ENCODE peak calls at places on chromosomes 6 and 20, in ten cellular contexts. E is COR-L47; U is activated naive CD8-positive, alpha-beta T cell treated with anti-CD3 and anti-CD28 coated beads, Interleukin-2, amount 50 U/mL, for 24 hours; Q is NCI-H2081; X is AG08395; D is activated CD4-positive, CD25-positive, alpha-beta regulatory T cell; F is SK-N-MC; G is BJ; B is GM04504; P is GM13976. Y is an unnamed sample.

GRCh38 chr6:109460161-109460830 is 4.7 kb upstream of the MICAL1 start:
- DNase-seq in E (no peak), U (no peak), Q (no peak), X (no peak), D (no peak), F (no peak), G (no peak), B (no peak), P (no peak), Y (no peak)

GRCh38 chr20:17888044-17888443 is 80.5 kb downstream of the SNX5 start:
- DNase-seq in E (no peak), U (no peak), Q (no peak), X (no peak), D (no peak), F (no peak), G (no peak), B (no peak), P (no peak), Y (no peak)

GRCh38 chr6:36244641-36245280 is 25.1 kb upstream of the PNPLA1 start:
- DNase-seq in E (no peak), U (no peak), Q (no peak), X (no peak), D (no peak), F (no peak), G (no peak), B (no peak), P (no peak), Y (no peak)

GRCh38 chr20:3218307-3218988 is 9.2 kb downstream of the ITPA start:
- DNase-seq in E (peak; percentile 59), U (peak; percentile 87), Q (peak; percentile 18), X (peak; percentile 61), D (peak; percentile 59), F (no peak), G (no peak), B (no peak), P (peak; percentile 90), Y (no peak)

GRCh38 chr6:14544689-14545088 is 427.1 kb downstream of the CD83 start:
- DNase-seq in E (no peak), U (no peak), Q (no peak), X (no peak), D (no peak), F (no peak), G (no peak), B (no peak), P (no peak), Y (no peak)

GRCh38 chr20:18504479-18505060 is 3.2 kb upstream of the SEC23B start:
- DNase-seq in E (no peak), U (no peak), Q (no peak), X (no peak), D (no peak), F (no peak), G (no peak), B (no peak), P (no peak), Y (no peak)

GRCh38 chr6:106037060-106037459 is 49.1 kb upstream of the PRDM1 start:
- DNase-seq in E (no peak), U (no peak), Q (no peak), X (peak; percentile 37), D (no peak), F (no peak), G (peak; percentile 31), B (no peak), P (no peak), Y (no peak)

GRCh38 chr20:22582386-22582959 is 1.9 kb downstream of the FOXA2 start:
- DNase-seq in E (no peak), U (no peak), Q (no peak), X (no peak), D (no peak), F (no peak), G (no peak), B (no peak), P (no peak), Y (no peak)

GRCh38 chr6:116450769-116451740 is 10.1 kb upstream of the CALHM6 start:
- DNase-seq in E (no peak), U (no peak), Q (no peak), X (no peak), D (no peak), F (no peak), G (no peak), B (no peak), P (peak; percentile 46), Y (no peak)

GRCh38 chr6:139655783-139656705 is 281.6 kb upstream of the CITED2 start:
- DNase-seq in E (peak; percentile 1), U (no peak), Q (no peak), X (no peak), D (no peak), F (no peak), G (no peak), B (no peak), P (no peak), Y (no peak)

GRCh38 chr6:115591973-115592486 is 468.7 kb downstream of the FRK start:
- DNase-seq in E (no peak), U (no peak), Q (no peak), X (no peak), D (no peak), F (no peak), G (no peak), B (no peak), P (no peak), Y (no peak)

GRCh38 chr6:145506554-145506953 is 228.8 kb downstream of the EPM2A start:
- DNase-seq in E (no peak), U (no peak), Q (no peak), X (no peak), D (no peak), F (no peak), G (no peak), B (no peak), P (no peak), Y (no peak)

GRCh38 chr6:164013480-164014208 is 599.1 kb downstream of the QKI start:
- DNase-seq in E (no peak), U (no peak), Q (no peak), X (no peak), D (no peak), F (no peak), G (no peak), B (no peak), P (no peak), Y (no peak)

GRCh38 chr6:170186909-170187668 is 103.8 kb downstream of the DLL1 start:
- DNase-seq in E (peak; percentile 64), U (no peak), Q (no peak), X (no peak), D (no peak), F (no peak), G (no peak), B (no peak), P (peak; percentile 16), Y (no peak)

GRCh38 chr6:36616888-36617521 is 22.8 kb downstream of the SRSF3 start:
- DNase-seq in E (peak; percentile 77), U (no peak), Q (no peak), X (peak; percentile 52), D (no peak), F (no peak), G (no peak), B (no peak), P (no peak), Y (no peak)

GRCh38 chr6:25062070-25062811 is 126.5 kb upstream of the RIPOR2 start:
- DNase-seq in E (no peak), U (no peak), Q (no peak), X (no peak), D (no peak), F (no peak), G (no peak), B (no peak), P (no peak), Y (no peak)

GRCh38 chr6:5671162-5671561 is 335.6 kb downstream of the NRN1 start:
- DNase-seq in E (no peak), U (no peak), Q (no peak), X (peak; percentile 55), D (no peak), F (peak; percentile 63), G (no peak), B (no peak), P (peak; percentile 59), Y (no peak)